ENCODE peak calls at places on chromosome 21, in four cellular contexts. O is PC-3, R is IMR-90, H is choroid plexus epithelial cell. N is an unnamed sample.
A peak's percentile ranks its signal among the peaks of the same experiment; 100 is the strongest.

GRCh38 chr21:33801424-33802405 is 113.9 kb downstream of the ATP5PO start:
- DNase-seq in R (peak; percentile 80), H (peak; percentile 74), O (peak; percentile 98), N (peak; percentile 81)

GRCh38 chr21:25456672-25457071 is 150.6 kb downstream of the MRPL39 start:
- DNase-seq in R (peak; percentile 7), H (peak; percentile 79), O (peak; percentile 52), N (no peak)

GRCh38 chr21:14646893-14647292 is 100.8 kb upstream of the SAMSN1 start:
- DNase-seq in H (no peak), O (no peak), R (no peak), N (no peak)

GRCh38 chr21:15063081-15063820 is 1.5 kb downstream of the NRIP1 start:
- DNase-seq in O (peak; percentile 43), H (peak; percentile 48), R (peak; percentile 18), N (no peak)

GRCh38 chr21:28832013-28832714 is 160.5 kb downstream of the LTN1 start:
- DNase-seq in H (peak; percentile 24), O (peak; percentile 83), R (peak; percentile 41), N (peak; percentile 54)

GRCh38 chr21:34357889-34358288 is 5.9 kb upstream of the KCNE2 start:
- DNase-seq in H (no peak), O (no peak), R (no peak), N (no peak)

GRCh38 chr21:25215698-25216384 is 391.4 kb downstream of the MRPL39 start:
- DNase-seq in O (no peak), H (no peak), R (no peak), N (no peak)

GRCh38 chr21:45994086-45994661 is 12.6 kb downstream of the COL6A1 start:
- DNase-seq in R (no peak), H (peak; percentile 44), O (no peak), N (no peak)

GRCh38 chr21:33428669-33429068 is 25.5 kb downstream of the IFNGR2 start:
- DNase-seq in R (no peak), H (no peak), O (peak; percentile 95), N (peak; percentile 20)

GRCh38 chr21:29264721-29265120 is 34.0 kb upstream of the BACH1 start:
- DNase-seq in H (peak; percentile 14), R (peak; percentile 62), O (no peak), N (no peak)

GRCh38 chr21:33325222-33326067 is 675 bp downstream of the IFNAR1 start:
- DNase-seq in H (peak; percentile 75), O (peak; percentile 73), R (peak; percentile 75), N (peak; percentile 76)

GRCh38 chr21:42652527-42653491 is 612 bp upstream of the PDE9A start:
- DNase-seq in R (peak; percentile 31), O (peak; percentile 41), H (peak; percentile 29), N (no peak)
- TF ChIP-seq CTCF in R (peak; percentile 35), O (peak; percentile 52), H (peak; percentile 44), N (peak; percentile 39)

GRCh38 chr21:36103434-36103833 is 31.4 kb upstream of the CBR3 start:
- DNase-seq in R (no peak), O (peak; percentile 58), H (no peak), N (no peak)

GRCh38 chr21:36109868-36110267 is 25.0 kb upstream of the CBR3 start:
- DNase-seq in H (no peak), O (no peak), R (no peak), N (no peak)

GRCh38 chr21:36105327-36105842 is 29.5 kb upstream of the CBR3 start:
- DNase-seq in O (no peak), R (no peak), H (no peak), N (no peak)

GRCh38 chr21:36100971-36101641 is 31.3 kb downstream of the CBR1 start:
- DNase-seq in R (no peak), H (no peak), O (no peak), N (no peak)

GRCh38 chr21:36104306-36105300 is 30.3 kb upstream of the CBR3 start:
- DNase-seq in H (peak; percentile 70), O (peak; percentile 77), R (peak; percentile 26), N (no peak)
- TF ChIP-seq CTCF in H (peak; percentile 67), O (peak; percentile 41), R (peak; percentile 48), N (peak; percentile 76)

GRCh38 chr21:41509206-41509496 is 1.2 kb upstream of the TMPRSS2 start:
- DNase-seq in H (no peak), O (no peak), R (no peak), N (no peak)
- TF ChIP-seq CTCF in H (no peak), O (peak; percentile 25), R (no peak), N (no peak)

DNA sequence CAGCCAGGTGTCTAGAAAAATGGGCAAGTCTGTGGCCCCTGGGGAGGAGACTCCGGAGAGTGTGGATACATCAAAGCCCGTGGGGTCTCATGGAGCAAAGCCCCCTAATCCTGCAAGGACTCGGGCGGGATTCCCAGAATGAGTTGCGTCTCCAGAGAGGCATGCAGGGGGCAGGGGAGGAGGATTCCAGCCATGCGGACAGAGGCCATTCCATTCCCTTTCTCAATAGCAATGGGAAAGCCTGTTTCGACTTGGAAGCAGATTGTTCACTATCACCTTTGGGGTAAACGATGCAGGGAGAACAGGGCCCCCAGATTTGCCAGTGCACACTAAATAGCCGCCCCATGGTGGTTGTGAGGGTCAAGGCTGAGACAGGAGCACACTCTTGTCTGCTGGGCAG is 15.4 kb upstream of the PRDM15 start:
- DNase-seq in O (no peak), R (no peak), H (no peak), N (no peak)
- TF ChIP-seq CTCF in O (no peak), R (no peak), H (no peak), N (no peak)

GRCh38 chr21:20292280-20292679 is 705.9 kb upstream of the NCAM2 start:
- DNase-seq in O (no peak), R (no peak), H (no peak), N (no peak)
- TF ChIP-seq CTCF in O (no peak), R (no peak), H (no peak), N (no peak)

GRCh38 chr21:35649186-35649585 is 411.1 kb downstream of the SETD4 start:
- DNase-seq in H (peak; percentile 42), O (peak; percentile 69), R (peak; percentile 70), N (peak; percentile 50)

GRCh38 chr21:35651166-35651565 is 409.2 kb downstream of the SETD4 start:
- DNase-seq in R (no peak), H (no peak), O (no peak), N (no peak)

GRCh38 chr21:35646606-35647005 is 413.7 kb downstream of the SETD4 start:
- DNase-seq in R (peak; percentile 52), O (no peak), H (no peak), N (peak; percentile 43)

GRCh38 chr21:35652196-35652595 is 408.1 kb downstream of the SETD4 start:
- DNase-seq in H (no peak), O (no peak), R (no peak), N (no peak)

DNA sequence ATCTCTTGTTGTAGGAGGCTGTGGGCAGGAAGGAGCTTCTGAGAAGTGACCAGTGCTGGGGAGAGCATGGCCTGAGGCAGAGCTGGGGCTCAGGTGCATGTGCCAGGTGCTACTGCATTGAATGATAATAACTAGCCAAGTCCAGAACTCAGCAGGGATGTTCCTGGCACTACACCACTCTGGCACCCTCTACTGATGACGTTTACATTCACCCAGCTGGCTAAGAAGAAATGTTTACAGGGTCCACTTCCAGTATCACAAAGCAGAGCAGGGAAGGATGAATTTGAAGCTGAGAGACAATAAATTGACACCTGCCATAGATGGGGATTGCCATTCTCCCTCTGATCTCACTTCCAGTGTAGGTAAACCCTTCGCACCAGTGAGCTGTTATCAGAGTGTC is 411.8 kb downstream of the SETD4 start:
- DNase-seq in H (no peak), R (no peak), O (peak; percentile 48), N (no peak)
- TF ChIP-seq CTCF in H (no peak), R (no peak), O (peak; percentile 50), N (no peak)

DNA sequence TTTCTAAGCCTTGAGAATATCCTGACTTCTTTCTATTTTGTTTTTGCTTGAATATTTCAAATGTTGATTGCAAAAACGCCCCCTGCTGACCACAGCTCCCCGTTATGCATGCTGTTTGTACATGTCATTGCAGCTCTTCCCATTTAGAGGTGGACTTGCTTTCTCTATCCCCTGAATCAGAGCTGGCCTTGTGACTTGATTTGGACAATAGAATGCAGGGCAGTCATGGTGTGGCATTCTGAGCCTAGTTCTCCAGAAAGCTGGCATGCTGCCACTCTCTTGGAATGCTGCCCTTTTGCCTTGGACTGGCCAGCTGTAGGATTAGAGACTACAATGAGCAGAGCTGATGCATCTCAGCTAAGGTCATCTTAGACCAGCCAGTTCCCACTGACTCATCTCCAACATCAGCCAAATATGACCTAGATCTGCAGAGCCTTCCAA is 1561.5 kb downstream of the MRPL39 start:
- DNase-seq in H (peak; percentile 78), O (peak; percentile 90), R (peak; percentile 99), N (peak; percentile 0)
- TF ChIP-seq CTCF in H (peak; percentile 37), O (peak; percentile 79), R (peak; percentile 57), N (peak; percentile 19)

GRCh38 chr21:39317134-39318090 is 4.0 kb upstream of the BRWD1 start:
- DNase-seq in R (no peak), O (peak; percentile 15), H (no peak), N (no peak)
- TF ChIP-seq CTCF in R (no peak), O (no peak), H (no peak), N (no peak)

GRCh38 chr21:37079211-37079824 is 6.3 kb downstream of the TTC3 start:
- DNase-seq in R (no peak), O (peak; percentile 34), H (no peak), N (no peak)
- TF ChIP-seq CTCF in R (no peak), O (peak; percentile 63), H (peak; percentile 34), N (peak; percentile 66)

GRCh38 chr21:44485254-44485793 is 30.0 kb downstream of the LRRC3 start:
- DNase-seq in R (peak; percentile 8), H (peak; percentile 20), O (no peak), N (no peak)
- TF ChIP-seq CTCF in R (peak; percentile 34), H (peak; percentile 29), O (no peak), N (no peak)

N was measured in HFFc6.